ENCODE peak calls at places on chromosomes 13 and 19, in nine cellular contexts. E, C, K, O, A, L, T, B and D are unnamed samples.

GRCh38 chr19:4267101-4267900 is 11.8 kb upstream of the SHD start:
- DNase-seq in B (no peak), C (peak; percentile 56), T (peak; percentile 55), O (peak; percentile 56), E (peak; percentile 71), A (peak; percentile 80), L (peak; percentile 75), K (peak; percentile 60), D (peak; percentile 65)

GRCh38 chr19:35332817-35333216 is 3.8 kb downstream of the CD22 start:
- DNase-seq in L (no peak), C (no peak), O (no peak), T (no peak), E (no peak), B (no peak), K (no peak), A (no peak), D (no peak)

GRCh38 chr19:29404951-29405727 is 120.7 kb upstream of the VSTM2B start:
- DNase-seq in T (no peak), K (no peak), B (no peak), L (no peak), O (no peak), E (peak; percentile 13), C (peak; percentile 19), A (peak; percentile 45), D (peak; percentile 10)

GRCh38 chr13:32257649-32258048 is 57.5 kb downstream of the ZAR1L start:
- DNase-seq in K (no peak), E (no peak), C (no peak), B (no peak), O (no peak), T (no peak), A (no peak), L (no peak), D (no peak)

GRCh38 chr13:33931397-33931987 is 113.5 kb downstream of the RFC3 start:
- DNase-seq in K (peak; percentile 57), B (no peak), O (peak; percentile 34), L (no peak), C (peak; percentile 21), A (peak; percentile 11), E (peak; percentile 13), T (peak; percentile 44), D (no peak)

GRCh38 chr13:47845981-47846380 is 155.1 kb downstream of the SUCLA2 start:
- DNase-seq in A (no peak), K (no peak), E (no peak), L (no peak), O (no peak), C (no peak), T (no peak), B (peak; percentile 7), D (no peak)

GRCh38 chr13:109776575-109776974 is 9.8 kb downstream of the IRS2 start:
- DNase-seq in A (no peak), T (no peak), L (no peak), B (no peak), K (no peak), O (no peak), C (no peak), E (no peak), D (no peak)

GRCh38 chr13:102774596-102775375 is 1.2 kb upstream of the TEX30 start:
- DNase-seq in O (no peak), B (no peak), T (no peak), E (no peak), A (no peak), K (no peak), L (no peak), C (no peak), D (no peak)

GRCh38 chr13:97011446-97012131 is 17.3 kb upstream of the OXGR1 start:
- DNase-seq in C (no peak), E (no peak), K (no peak), A (no peak), L (no peak), O (no peak), B (no peak), T (no peak), D (no peak)

GRCh38 chr13:62875118-62875640 is 1459.5 kb upstream of the PCDH20 start:
- DNase-seq in A (no peak), L (no peak), K (peak; percentile 25), E (no peak), O (no peak), B (no peak), T (no peak), C (no peak), D (no peak)

DNA sequence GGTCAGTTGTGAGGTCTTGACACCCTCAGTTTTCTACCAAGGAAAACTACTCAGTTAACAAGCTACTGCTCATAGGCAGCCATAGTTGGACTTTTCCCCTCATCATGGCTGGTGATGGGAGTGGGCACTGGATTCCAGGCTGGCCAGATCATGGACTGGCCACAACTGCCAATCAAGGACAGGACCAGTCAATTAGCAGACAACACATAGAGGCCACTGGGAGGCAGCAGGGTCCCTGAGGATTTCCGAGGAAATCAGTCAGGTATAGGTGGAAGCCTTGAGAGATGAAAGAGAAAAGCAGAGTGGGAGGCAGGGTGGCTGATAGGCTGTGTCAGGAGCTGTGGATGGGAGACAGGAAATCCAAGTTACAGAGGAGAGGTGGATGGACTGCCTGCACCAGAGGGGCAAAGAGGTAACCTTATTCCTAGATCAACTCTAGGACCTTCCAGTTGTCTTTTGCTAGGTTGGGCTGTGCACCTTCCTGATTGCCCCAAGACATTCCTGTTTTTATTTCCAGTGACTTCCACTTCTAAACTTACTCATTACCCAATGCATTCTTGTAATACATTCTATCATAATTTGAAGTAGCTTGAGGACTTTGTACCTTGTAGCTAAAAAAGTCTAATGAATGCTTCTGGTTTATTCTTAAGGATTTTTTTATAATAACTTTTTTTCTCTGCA is 361.8 kb downstream of the KCNRG start:
- DNase-seq in O (no peak), K (no peak), C (no peak), T (peak; percentile 3), A (no peak), E (no peak), B (no peak), L (no peak), D (no peak)
- TF ChIP-seq CTCF in O (no peak), K (peak; percentile 5), C (peak; percentile 6), T (no peak), A (no peak), E (no peak), B (peak; percentile 18), L (peak; percentile 7), D (no peak)

DNA sequence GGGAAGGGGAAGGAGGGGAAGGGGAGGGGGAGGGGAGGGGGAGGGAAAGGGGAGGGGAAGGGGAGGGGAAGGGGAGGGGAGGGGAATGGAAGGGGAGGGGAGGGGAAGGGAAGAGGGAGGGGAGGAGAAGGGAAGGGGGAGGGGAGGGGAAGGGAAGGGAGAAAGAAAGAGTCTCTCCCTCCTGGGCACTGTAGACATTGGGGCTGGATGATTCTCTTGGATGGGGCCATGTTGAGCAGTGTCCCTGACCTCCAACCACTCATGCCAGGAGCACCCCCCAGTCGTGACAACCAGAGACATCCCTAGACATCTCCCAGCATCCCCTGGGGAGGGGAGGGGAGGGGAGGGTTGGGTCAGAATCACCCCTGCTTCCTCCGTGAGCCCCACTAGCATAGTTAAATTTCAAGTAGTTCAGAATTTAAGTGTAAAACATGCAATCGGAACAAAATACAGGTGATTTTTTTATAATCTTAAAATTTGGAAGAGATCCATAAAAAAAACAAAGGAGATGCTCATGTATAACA is 64.0 kb downstream of the GNG7 start:
- DNase-seq in T (no peak), O (no peak), E (no peak), A (no peak), K (no peak), C (no peak), L (no peak), B (no peak), D (no peak)
- TF ChIP-seq CTCF in T (no peak), O (no peak), E (no peak), A (no peak), K (no peak), C (no peak), L (no peak), B (no peak), D (no peak)

GRCh38 chr13:99988469-99989375 is 7.1 kb downstream of the ZIC2 start:
- DNase-seq in A (peak; percentile 31), L (no peak), T (no peak), B (no peak), C (no peak), O (no peak), K (no peak), E (no peak), D (no peak)
- TF ChIP-seq CTCF in A (no peak), L (no peak), T (no peak), B (no peak), C (no peak), O (no peak), K (no peak), E (no peak), D (no peak)

GRCh38 chr13:26544707-26545106 is 12.8 kb upstream of the WASF3 start:
- DNase-seq in A (no peak), K (no peak), O (no peak), T (no peak), C (no peak), L (no peak), E (no peak), B (no peak), D (no peak)

GRCh38 chr13:26551255-26551654 is 6.2 kb upstream of the WASF3 start:
- DNase-seq in A (no peak), O (no peak), L (no peak), B (no peak), C (no peak), E (no peak), K (no peak), T (no peak), D (no peak)

GRCh38 chr13:26555413-26555812 is 2.1 kb upstream of the WASF3 start:
- DNase-seq in O (no peak), E (no peak), T (no peak), K (no peak), L (no peak), B (no peak), C (no peak), A (no peak), D (no peak)

GRCh38 chr13:26548251-26548765 is 9.2 kb upstream of the WASF3 start:
- DNase-seq in E (no peak), C (no peak), O (no peak), T (no peak), A (no peak), L (no peak), K (no peak), B (no peak), D (no peak)

GRCh38 chr13:26549713-26550112 is 7.8 kb upstream of the WASF3 start:
- DNase-seq in B (no peak), T (no peak), K (no peak), C (no peak), E (no peak), L (no peak), A (no peak), O (no peak), D (no peak)
- TF ChIP-seq CTCF in B (no peak), T (no peak), K (no peak), C (no peak), E (no peak), L (no peak), A (no peak), O (no peak), D (no peak)

GRCh38 chr13:40789275-40790231 is at the start of gene SLC25A15:
- DNase-seq in C (peak; percentile 80), B (peak; percentile 73), K (peak; percentile 72), E (peak; percentile 68), A (peak; percentile 87), O (no peak), L (peak; percentile 95), T (peak; percentile 89), D (peak; percentile 92)
- TF ChIP-seq CTCF in C (peak; percentile 58), B (peak; percentile 30), K (no peak), E (peak; percentile 47), A (no peak), O (peak; percentile 51), L (peak; percentile 35), T (peak; percentile 15), D (peak; percentile 35)

GRCh38 chr13:51297556-51297955 is 41.9 kb upstream of the SERPINE3 start:
- DNase-seq in E (no peak), A (no peak), C (no peak), T (no peak), K (no peak), L (no peak), O (no peak), B (no peak), D (no peak)
- TF ChIP-seq CTCF in E (no peak), A (no peak), C (no peak), T (no peak), K (no peak), L (no peak), O (no peak), B (no peak), D (no peak)